ENCODE peak calls at places on chromosome 10, in seven cellular contexts. T is body of pancreas, G is ovary, W is sigmoid colon, K is adrenal gland, J is heart left ventricle, Q is A549. E is an unnamed sample.
A peak's percentile ranks its signal among the peaks of the same experiment; 100 is the strongest.

GRCh38 chr10:132677905-132678298 is 108.0 kb downstream of the NKX6-2 start:
- DNase-seq in W (peak; percentile 39), J (no peak), K (peak; percentile 4), Q (no peak), G (no peak), T (no peak), E (no peak)

GRCh38 chr10:131681122-131681521 is 219.7 kb upstream of the PPP2R2D start:
- DNase-seq in K (no peak), W (no peak), Q (no peak), G (no peak), J (no peak), T (no peak), E (no peak)

GRCh38 chr10:3140280-3140679 is 32.3 kb downstream of the PITRM1 start:
- DNase-seq in G (no peak), T (no peak), Q (no peak), W (peak; percentile 59), J (no peak), K (no peak), E (no peak)

GRCh38 chr10:101834341-101834740 is 9.3 kb downstream of the KCNIP2 start:
- DNase-seq in W (no peak), K (no peak), G (peak; percentile 29), Q (no peak), T (no peak), J (peak; percentile 58), E (no peak)

GRCh38 chr10:4812952-4813351 is 13.1 kb upstream of the AKR1E2 start:
- DNase-seq in W (no peak), T (no peak), J (no peak), Q (peak; percentile 91), K (no peak), G (no peak), E (peak; percentile 65)

GRCh38 chr10:105262666-105263065 is 621.6 kb downstream of the SORCS3 start:
- DNase-seq in T (no peak), K (no peak), Q (no peak), G (no peak), J (no peak), W (no peak), E (no peak)

GRCh38 chr10:21257919-21258318 is 267.6 kb downstream of the SKIDA1 start:
- DNase-seq in G (no peak), K (no peak), T (no peak), W (no peak), J (no peak), Q (no peak), E (no peak)

GRCh38 chr10:75860009-75860408 is 428.6 kb downstream of the LRMDA start:
- DNase-seq in Q (no peak), J (no peak), K (peak; percentile 13), W (no peak), T (peak; percentile 13), G (no peak), E (no peak)

GRCh38 chr10:5661043-5661442 is 5.4 kb downstream of the ASB13 start:
- DNase-seq in J (no peak), K (no peak), G (no peak), Q (no peak), W (no peak), T (no peak), E (no peak)

GRCh38 chr10:86162696-86163400 is 203.7 kb downstream of the GRID1 start:
- DNase-seq in W (peak; percentile 48), T (no peak), J (no peak), K (no peak), Q (no peak), G (peak; percentile 8), E (no peak)

GRCh38 chr10:102117391-102118159 is 2.6 kb downstream of the LDB1 start:
- DNase-seq in K (peak; percentile 91), J (peak; percentile 89), W (peak; percentile 95), G (peak; percentile 96), T (peak; percentile 92), Q (no peak), E (no peak)

GRCh38 chr10:126463306-126463705 is 75.0 kb upstream of the ADAM12 start:
- DNase-seq in T (no peak), Q (no peak), K (no peak), G (no peak), J (no peak), W (no peak), E (no peak)

GRCh38 chr10:47101807-47102206 is 190.6 kb downstream of the PTPN20 start:
- DNase-seq in Q (no peak), G (no peak), K (no peak), J (no peak), T (no peak), W (no peak), E (no peak)

GRCh38 chr10:12068467-12069269 is at the start of gene DHTKD1:
- DNase-seq in K (peak; percentile 98), J (peak; percentile 99), T (peak; percentile 99), W (peak; percentile 99), Q (peak; percentile 99), G (peak; percentile 100), E (peak; percentile 97)

GRCh38 chr10:22427890-22428571 is 82.7 kb downstream of the SPAG6 start:
- DNase-seq in T (no peak), G (no peak), J (no peak), W (no peak), Q (peak; percentile 52), K (peak; percentile 18), E (peak; percentile 21)

GRCh38 chr10:100968037-100968736 is 1.1 kb upstream of the SEMA4G start:
- DNase-seq in G (no peak), W (no peak), K (no peak), T (no peak), Q (no peak), J (no peak), E (no peak)

GRCh38 chr10:63672491-63672890 is 151.3 kb downstream of the REEP3 start:
- DNase-seq in G (no peak), K (no peak), Q (no peak), W (no peak), T (no peak), J (no peak), E (no peak)

DNA sequence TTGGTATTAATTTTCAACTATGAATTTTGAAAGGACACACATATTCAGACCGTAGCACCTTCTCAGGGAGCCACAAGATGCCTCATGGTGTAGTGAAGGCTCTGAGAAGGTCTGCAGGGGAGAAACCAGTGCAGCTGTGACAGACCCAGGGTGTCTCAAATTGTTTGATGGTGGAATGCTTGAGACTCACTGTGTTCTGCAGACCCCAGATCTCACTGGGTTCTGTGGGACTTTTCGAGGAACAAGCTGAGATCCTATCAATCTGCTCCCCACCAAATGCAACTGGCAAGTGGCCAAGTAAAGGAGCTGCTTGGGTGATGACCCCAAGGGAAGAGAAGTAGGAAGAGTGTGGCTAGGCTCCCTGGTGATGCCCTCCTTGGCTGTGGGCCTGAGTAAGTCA is 130.5 kb upstream of the UNC5B start:
- DNase-seq in T (no peak), W (peak; percentile 50), J (peak; percentile 6), K (no peak), Q (no peak), G (peak; percentile 9), E (no peak)
- TF ChIP-seq POLR2A in T (no peak), W (no peak), J (no peak), K (no peak), Q (no peak), G (no peak), E (no peak)

GRCh38 chr10:93746844-93747284 is 10.9 kb upstream of the LGI1 start:
- DNase-seq in G (no peak), T (no peak), K (no peak), W (no peak), J (no peak), Q (peak; percentile 35), E (peak; percentile 76)
- TF ChIP-seq POLR2A in G (no peak), T (no peak), K (no peak), W (no peak), J (no peak), Q (no peak), E (no peak)

GRCh38 chr10:70233109-70233938 is at the start of gene PPA1:
- DNase-seq in K (peak; percentile 99), Q (peak; percentile 97), G (peak; percentile 99), T (peak; percentile 99), J (peak; percentile 99), W (peak; percentile 99), E (peak; percentile 100)

GRCh38 chr10:70233939-70234300 is 691 bp upstream of the PPA1 start:
- DNase-seq in T (no peak), J (no peak), Q (peak; percentile 57), W (no peak), G (no peak), K (no peak), E (no peak)

GRCh38 chr10:70232859-70233108 is 445 bp downstream of the PPA1 start:
- DNase-seq in T (no peak), G (no peak), W (no peak), Q (no peak), K (no peak), J (no peak), E (no peak)

GRCh38 chr10:70234668-70235447 is 1.6 kb upstream of the PPA1 start:
- DNase-seq in J (no peak), G (peak; percentile 63), Q (no peak), W (no peak), T (no peak), K (peak; percentile 64), E (no peak)

GRCh38 chr10:70232155-70232858 is 922 bp downstream of the PPA1 start:
- DNase-seq in G (peak; percentile 66), T (peak; percentile 79), Q (peak; percentile 36), K (peak; percentile 56), W (peak; percentile 80), J (no peak), E (peak; percentile 54)
- TF ChIP-seq POLR2A in G (peak; percentile 35), T (peak; percentile 88), Q (no peak), K (peak; percentile 83), W (no peak), J (no peak), E (peak; percentile 33)

GRCh38 chr10:88952647-88953111 is at the start of gene ACTA2:
- DNase-seq in T (no peak), K (peak; percentile 43), J (peak; percentile 40), W (peak; percentile 93), Q (no peak), G (peak; percentile 80), E (no peak)
- TF ChIP-seq POLR2A in T (no peak), K (no peak), J (no peak), W (peak; percentile 98), Q (no peak), G (no peak), E (no peak)